ENCODE peak calls at places on chromosomes 6 and 20, in five cellular contexts. One of them, this sample, is unnamed. For H3K4me1 and H3K36me3, the result is how much of the 10 kb centered on the place peaks cover.

GRCh38 chr20:50450961-50451752 is 59.0 kb upstream of the PTPN1 start:
- DNase-seq in neural progenitor cell: peak
- DNase-seq in keratinocyte: no peak
- DNase-seq in PC-9: no peak
- DNase-seq in hepatocyte: peak
- DNase-seq in this sample: peak

GRCh38 chr6:31738048-31738979 is 1.5 kb upstream of the MSH5 start:
- DNase-seq in neural progenitor cell: no peak
- DNase-seq in keratinocyte: no peak
- DNase-seq in PC-9: peak
- DNase-seq in hepatocyte: peak
- DNase-seq in this sample: peak

GRCh38 chr6:55445648-55446204 is 118.5 kb downstream of the GFRAL start:
- DNase-seq in neural progenitor cell: peak
- DNase-seq in keratinocyte: no peak
- DNase-seq in PC-9: no peak
- DNase-seq in hepatocyte: peak
- DNase-seq in this sample: peak

GRCh38 chr20:56859039-56859750 is 230.1 kb downstream of the TFAP2C start:
- DNase-seq in neural progenitor cell: no peak
- DNase-seq in keratinocyte: no peak
- DNase-seq in PC-9: no peak
- DNase-seq in hepatocyte: no peak
- DNase-seq in this sample: no peak

GRCh38 chr20:15542655-15543054 is 1030.6 kb downstream of the KIF16B start:
- DNase-seq in neural progenitor cell: no peak
- DNase-seq in keratinocyte: no peak
- DNase-seq in PC-9: no peak
- DNase-seq in hepatocyte: no peak
- DNase-seq in this sample: no peak

GRCh38 chr6:29295181-29295585 is 6.3 kb upstream of the OR14J1 start:
- DNase-seq in neural progenitor cell: no peak
- DNase-seq in keratinocyte: no peak
- DNase-seq in PC-9: no peak
- DNase-seq in hepatocyte: no peak
- DNase-seq in this sample: no peak

GRCh38 chr6:1770435-1770843 is 160.7 kb downstream of the FOXC1 start:
- DNase-seq in neural progenitor cell: no peak
- DNase-seq in keratinocyte: no peak
- DNase-seq in PC-9: no peak
- DNase-seq in hepatocyte: no peak
- DNase-seq in this sample: no peak

GRCh38 chr6:7727150-7727950 is 1.5 kb downstream of the BMP6 start:
- DNase-seq in neural progenitor cell: peak
- DNase-seq in keratinocyte: no peak
- DNase-seq in PC-9: no peak
- DNase-seq in hepatocyte: peak
- DNase-seq in this sample: peak

GRCh38 chr6:55320691-55321086 is 6.6 kb upstream of the GFRAL start:
- DNase-seq in neural progenitor cell: peak
- DNase-seq in keratinocyte: no peak
- DNase-seq in PC-9: no peak
- DNase-seq in hepatocyte: peak
- DNase-seq in this sample: no peak

GRCh38 chr20:49687595-49688567 is 25.8 kb downstream of the B4GALT5 start:
- DNase-seq in neural progenitor cell: peak
- DNase-seq in keratinocyte: no peak
- DNase-seq in PC-9: no peak
- DNase-seq in hepatocyte: no peak
- DNase-seq in this sample: no peak

GRCh38 chr20:23585808-23586734 is 17.8 kb upstream of the CST9L start:
- DNase-seq in neural progenitor cell: no peak
- DNase-seq in keratinocyte: no peak
- DNase-seq in PC-9: no peak
- DNase-seq in hepatocyte: peak
- DNase-seq in this sample: no peak
- H2AFZ ChIP-seq in neural progenitor cell: no peak
- H2AFZ ChIP-seq in keratinocyte: no peak
- H2AFZ ChIP-seq in PC-9: no peak
- H2AFZ ChIP-seq in hepatocyte: no peak
- H2AFZ ChIP-seq in this sample: no peak

DNA sequence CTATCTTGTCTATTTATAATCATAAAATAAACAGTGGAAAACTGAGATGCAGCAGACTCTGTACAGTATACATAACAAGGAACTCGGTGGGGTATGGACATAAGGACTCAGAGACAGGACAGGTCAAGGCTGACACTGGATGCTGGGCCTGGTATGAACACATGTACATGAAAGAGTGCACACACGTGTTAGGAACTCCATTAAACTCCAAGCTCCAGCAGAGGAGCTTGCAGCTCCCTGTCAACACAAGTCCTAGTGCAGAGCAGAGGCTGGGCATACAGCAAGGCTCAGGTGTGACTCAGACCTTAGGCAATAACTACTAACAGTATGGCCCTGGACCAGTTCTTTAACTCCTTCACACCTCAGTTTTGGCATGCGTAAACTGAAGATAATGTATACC is 17.1 kb downstream of the NAPB start:
- DNase-seq in neural progenitor cell: no peak
- DNase-seq in keratinocyte: no peak
- DNase-seq in PC-9: no peak
- DNase-seq in hepatocyte: peak
- DNase-seq in this sample: peak
- H3K4me1 ChIP-seq in neural progenitor cell: under half
- H3K4me1 ChIP-seq in keratinocyte: under half
- H3K4me1 ChIP-seq in PC-9: under half
- H3K4me1 ChIP-seq in hepatocyte: under half
- H3K4me1 ChIP-seq in this sample: under half

GRCh38 chr6:33278810-33279209 is 1.9 kb downstream of the B3GALT4 start:
- DNase-seq in neural progenitor cell: no peak
- DNase-seq in keratinocyte: no peak
- DNase-seq in PC-9: no peak
- DNase-seq in hepatocyte: no peak
- DNase-seq in this sample: no peak

GRCh38 chr6:33276581-33276863 is 401 bp upstream of the B3GALT4 start:
- DNase-seq in neural progenitor cell: no peak
- DNase-seq in keratinocyte: no peak
- DNase-seq in PC-9: no peak
- DNase-seq in hepatocyte: no peak
- DNase-seq in this sample: peak

GRCh38 chr6:33276864-33277662 is at the start of gene B3GALT4:
- DNase-seq in neural progenitor cell: peak
- DNase-seq in keratinocyte: no peak
- DNase-seq in PC-9: peak
- DNase-seq in hepatocyte: peak
- DNase-seq in this sample: peak

GRCh38 chr6:33278392-33278741 is 1.4 kb downstream of the B3GALT4 start:
- DNase-seq in neural progenitor cell: no peak
- DNase-seq in keratinocyte: no peak
- DNase-seq in PC-9: peak
- DNase-seq in hepatocyte: no peak
- DNase-seq in this sample: no peak

DNA sequence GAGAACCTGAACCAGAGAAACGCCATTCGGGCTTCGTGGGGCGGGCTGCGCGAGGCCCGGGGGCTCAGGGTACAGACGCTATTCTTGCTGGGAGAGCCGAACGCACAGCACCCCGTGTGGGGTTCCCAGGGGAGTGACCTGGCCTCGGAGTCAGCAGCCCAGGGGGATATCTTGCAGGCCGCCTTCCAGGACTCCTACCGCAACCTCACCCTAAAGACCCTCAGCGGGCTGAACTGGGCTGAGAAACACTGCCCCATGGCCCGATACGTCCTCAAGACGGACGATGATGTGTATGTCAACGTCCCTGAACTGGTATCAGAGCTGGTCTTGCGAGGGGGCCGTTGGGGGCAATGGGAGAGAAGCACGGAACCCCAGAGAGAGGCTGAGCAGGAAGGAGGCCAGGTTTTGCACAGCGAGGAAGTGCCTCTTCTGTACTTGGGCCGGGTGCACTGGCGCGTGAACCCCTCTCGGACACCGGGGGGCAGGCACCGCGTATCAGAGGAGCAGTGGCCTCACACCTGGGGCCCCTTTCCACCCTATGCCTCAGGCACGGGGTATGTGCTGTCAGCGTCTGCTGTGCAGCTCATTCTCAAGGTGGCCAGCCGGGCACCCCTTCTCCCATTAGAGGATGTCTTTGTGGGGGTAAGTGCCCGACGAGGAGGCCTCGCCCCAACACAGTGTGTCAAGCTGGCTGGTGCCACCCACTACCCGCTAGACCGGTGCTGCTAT is 904 bp downstream of the B3GALT4 start:
- DNase-seq in neural progenitor cell: peak
- DNase-seq in keratinocyte: no peak
- DNase-seq in PC-9: peak
- DNase-seq in hepatocyte: peak
- DNase-seq in this sample: peak
- H3K36me3 ChIP-seq in neural progenitor cell: under half
- H3K36me3 ChIP-seq in keratinocyte: under half
- H3K36me3 ChIP-seq in PC-9: under half
- H3K36me3 ChIP-seq in hepatocyte: under half
- H3K36me3 ChIP-seq in this sample: under half

GRCh38 chr6:113668712-113669408 is 188.3 kb upstream of the MARCKS start:
- DNase-seq in neural progenitor cell: no peak
- DNase-seq in keratinocyte: no peak
- DNase-seq in PC-9: peak
- DNase-seq in hepatocyte: no peak
- DNase-seq in this sample: no peak

GRCh38 chr6:113672691-113673149 is 184.4 kb upstream of the MARCKS start:
- DNase-seq in neural progenitor cell: peak
- DNase-seq in keratinocyte: no peak
- DNase-seq in PC-9: no peak
- DNase-seq in hepatocyte: no peak
- DNase-seq in this sample: peak

GRCh38 chr6:113671440-113671839 is 185.7 kb upstream of the MARCKS start:
- DNase-seq in neural progenitor cell: no peak
- DNase-seq in keratinocyte: no peak
- DNase-seq in PC-9: no peak
- DNase-seq in hepatocyte: no peak
- DNase-seq in this sample: peak

GRCh38 chr6:113674075-113674474 is 183.1 kb upstream of the MARCKS start:
- DNase-seq in neural progenitor cell: no peak
- DNase-seq in keratinocyte: no peak
- DNase-seq in PC-9: no peak
- DNase-seq in hepatocyte: no peak
- DNase-seq in this sample: no peak

DNA sequence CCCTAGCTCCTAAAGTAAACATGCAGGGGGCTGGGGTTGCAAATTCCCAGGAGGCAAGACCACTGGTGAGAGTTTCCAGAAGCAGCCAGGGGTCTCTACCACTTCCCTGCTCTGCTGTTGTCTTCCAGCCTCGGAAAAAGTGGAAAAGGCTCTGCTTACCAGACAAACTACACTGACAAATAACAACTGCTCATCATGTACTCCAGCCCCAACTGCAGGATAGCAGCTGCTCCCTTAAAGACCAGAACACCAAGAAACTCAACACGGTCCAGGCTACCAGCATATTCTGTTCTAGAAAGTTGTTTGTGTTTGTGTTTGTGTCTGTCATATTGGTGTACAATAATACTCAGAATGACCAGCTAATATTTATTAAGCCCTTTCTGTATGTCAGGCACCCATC is 187.5 kb upstream of the MARCKS start:
- DNase-seq in neural progenitor cell: no peak
- DNase-seq in keratinocyte: no peak
- DNase-seq in PC-9: no peak
- DNase-seq in hepatocyte: no peak
- DNase-seq in this sample: no peak
- H2AFZ ChIP-seq in neural progenitor cell: peak
- H2AFZ ChIP-seq in keratinocyte: no peak
- H2AFZ ChIP-seq in PC-9: no peak
- H2AFZ ChIP-seq in hepatocyte: no peak
- H2AFZ ChIP-seq in this sample: no peak

GRCh38 chr20:33967126-33967525 is 26.6 kb upstream of the RALY start:
- DNase-seq in neural progenitor cell: no peak
- DNase-seq in keratinocyte: no peak
- DNase-seq in PC-9: no peak
- DNase-seq in hepatocyte: no peak
- DNase-seq in this sample: no peak
- H3K4me1 ChIP-seq in neural progenitor cell: under half
- H3K4me1 ChIP-seq in keratinocyte: under half
- H3K4me1 ChIP-seq in PC-9: under half
- H3K4me1 ChIP-seq in hepatocyte: under half
- H3K4me1 ChIP-seq in this sample: under half

This sample was measured in fibroblast of lung.